ENCODE peak calls at places on chromosomes 4 and X, in ten cellular contexts. W is thoracic aorta, P is psoas muscle, G is left lung, U is upper lobe of right lung, M is tibial artery, S is body of pancreas, V is GM23338, I is endothelial cell of umbilical vein, X is fibroblast of lung. A is an unnamed sample. For H3K4me1, the result is how much of the 10 kb centered on the place peaks cover.

GRCh38 chr4:22607382-22607781 is 85.4 kb upstream of the GBA3 start:
- DNase-seq in W (no peak), P (peak), G (peak), U (no peak), M (peak), S (peak), V (peak), I (peak), X (peak), A (peak)

GRCh38 chr4:41044791-41045190 is 169.6 kb downstream of the APBB2 start:
- DNase-seq in W (no peak), P (no peak), G (no peak), U (no peak), M (no peak), S (no peak), V (peak), I (no peak), X (no peak), A (no peak)

GRCh38 chr4:54016504-54016903 is 47.9 kb downstream of the CHIC2 start:
- DNase-seq in W (no peak), P (no peak), G (no peak), U (no peak), M (no peak), S (no peak), V (no peak), I (no peak), X (no peak), A (no peak)

GRCh38 chr4:7971159-7971631 is 31.5 kb upstream of the AFAP1 start:
- DNase-seq in W (no peak), P (no peak), G (no peak), U (no peak), M (no peak), S (no peak), V (no peak), I (no peak), X (no peak), A (no peak)

GRCh38 chr4:81470456-81471327 is 1.0 kb downstream of the RASGEF1B start:
- DNase-seq in W (peak), P (no peak), G (peak), U (peak), M (peak), S (peak), V (peak), I (peak), X (no peak), A (peak)

GRCh38 chr4:167775374-167775773 is 317.0 kb upstream of the ANXA10 start:
- DNase-seq in W (no peak), P (no peak), G (no peak), U (no peak), M (no peak), S (no peak), V (no peak), I (no peak), X (peak), A (no peak)

GRCh38 chr4:169282429-169283113 is 11.8 kb upstream of the SH3RF1 start:
- DNase-seq in W (no peak), P (no peak), G (no peak), U (no peak), M (no peak), S (no peak), V (no peak), I (no peak), X (no peak), A (no peak)

GRCh38 chr4:21709031-21709430 is 239.5 kb downstream of the KCNIP4 start:
- DNase-seq in W (no peak), P (no peak), G (no peak), U (no peak), M (no peak), S (no peak), V (no peak), I (peak), X (no peak), A (no peak)

GRCh38 chrX:14718403-14718802 is 154.5 kb downstream of the FANCB start:
- DNase-seq in W (no peak), P (no peak), G (no peak), U (no peak), M (no peak), S (no peak), V (no peak), I (no peak), X (no peak), A (no peak)

GRCh38 chr4:176031927-176032326 is 33.7 kb upstream of the WDR17 start:
- DNase-seq in W (no peak), P (no peak), G (no peak), U (no peak), M (no peak), S (no peak), V (no peak), I (no peak), X (no peak), A (no peak)

GRCh38 chr4:38860788-38861424 is 4.3 kb upstream of the TLR6 start:
- DNase-seq in W (no peak), P (no peak), G (no peak), U (no peak), M (no peak), S (peak), V (peak), I (peak), X (peak), A (peak)

GRCh38 chrX:70168238-70169188 is 8.8 kb upstream of the DGAT2L6 start:
- DNase-seq in W (no peak), P (peak), G (no peak), U (no peak), M (peak), S (peak), V (peak), I (peak), X (peak), A (no peak)

GRCh38 chr4:121192013-121192412 is 27.9 kb upstream of the TNIP3 start:
- DNase-seq in W (no peak), P (no peak), G (no peak), U (no peak), M (no peak), S (no peak), V (no peak), I (no peak), X (no peak), A (no peak)

GRCh38 chr4:158578476-158578875 is 56.8 kb downstream of the RXFP1 start:
- DNase-seq in W (no peak), P (no peak), G (no peak), U (no peak), M (no peak), S (no peak), V (peak), I (peak), X (peak), A (no peak)

GRCh38 chrX:46687619-46688018 is 71.3 kb downstream of the SLC9A7 start:
- DNase-seq in W (no peak), P (no peak), G (no peak), U (no peak), M (no peak), S (no peak), V (no peak), I (no peak), X (peak), A (no peak)

GRCh38 chr4:3288571-3289094 is 4.2 kb upstream of the RGS12 start:
- DNase-seq in W (no peak), P (no peak), G (peak), U (peak), M (no peak), S (no peak), V (no peak), I (no peak), X (no peak), A (no peak)

GRCh38 chrX:106903291-106903820 is at the start of gene RIPPLY1:
- DNase-seq in W (no peak), P (no peak), G (no peak), U (no peak), M (no peak), S (no peak), V (no peak), I (no peak), X (no peak), A (no peak)

GRCh38 chrX:133273180-133273579 is 55.0 kb upstream of the TFDP3 start:
- DNase-seq in W (no peak), P (no peak), G (no peak), U (no peak), M (no peak), S (no peak), V (no peak), I (no peak), X (no peak), A (no peak)

GRCh38 chr4:140648716-140649115 is 80.0 kb upstream of the UCP1 start:
- DNase-seq in W (no peak), P (no peak), G (no peak), U (no peak), M (no peak), S (no peak), V (no peak), I (no peak), X (no peak), A (no peak)

GRCh38 chr4:162727232-162727631 is 439.5 kb downstream of the NAF1 start:
- DNase-seq in W (no peak), P (no peak), G (no peak), U (no peak), M (no peak), S (no peak), V (peak), I (no peak), X (no peak), A (no peak)

GRCh38 chrX:150546711-150547153 is 21.7 kb upstream of the MTM1 start:
- DNase-seq in W (no peak), P (no peak), G (no peak), U (no peak), M (peak), S (no peak), V (no peak), I (no peak), X (peak), A (peak)

GRCh38 chrX:119512145-119512800 is 44.0 kb downstream of the SLC25A5 start:
- DNase-seq in W (peak), P (peak), G (no peak), U (peak), M (peak), S (peak), V (peak), I (peak), X (peak), A (no peak)

GRCh38 chrX:39492495-39493162 is 605.1 kb downstream of the BCOR start:
- DNase-seq in W (no peak), P (no peak), G (no peak), U (no peak), M (no peak), S (peak), V (no peak), I (no peak), X (no peak), A (no peak)

GRCh38 chr4:82360298-82361177 is 13.3 kb downstream of the HNRNPD start:
- DNase-seq in W (no peak), P (no peak), G (no peak), U (no peak), M (no peak), S (no peak), V (peak), I (peak), X (peak), A (no peak)

GRCh38 chrX:110086162-110086915 is 83.4 kb downstream of the TMEM164 start:
- DNase-seq in W (no peak), P (no peak), G (no peak), U (no peak), M (no peak), S (no peak), V (no peak), I (peak), X (peak), A (no peak)

GRCh38 chr4:31645211-31645610 is 925.0 kb downstream of the PCDH7 start:
- DNase-seq in W (no peak), P (no peak), G (no peak), U (no peak), M (no peak), S (no peak), V (no peak), I (no peak), X (no peak), A (no peak)

GRCh38 chr4:13054410-13054970 is 429.6 kb downstream of the RAB28 start:
- DNase-seq in W (no peak), P (no peak), G (no peak), U (no peak), M (peak), S (no peak), V (no peak), I (no peak), X (no peak), A (no peak)

DNA sequence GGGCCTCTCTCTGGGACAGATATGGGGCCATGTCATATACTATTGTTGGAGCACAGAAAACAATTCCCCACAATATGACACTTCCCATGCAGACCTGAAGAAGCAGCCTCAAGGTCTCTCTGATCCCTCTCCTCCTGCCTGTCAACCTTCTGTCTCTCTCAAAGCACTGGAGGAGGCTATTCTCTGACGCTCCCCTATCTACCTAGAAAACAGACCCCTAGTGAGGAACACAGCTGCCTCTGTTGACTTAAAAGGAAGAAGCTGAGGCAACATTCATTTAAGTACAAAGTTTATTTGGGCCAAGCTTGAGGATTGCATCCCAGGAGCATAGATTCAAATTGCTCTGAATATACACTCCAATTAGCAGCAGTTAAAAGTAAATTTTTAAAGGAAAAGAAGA is 39.3 kb upstream of the NSG1 start:
- DNase-seq in W (no peak), P (no peak), G (no peak), U (no peak), M (no peak), S (no peak), V (no peak), I (no peak), X (no peak), A (no peak)
- H3K4me1 ChIP-seq in W (under half), P (under half), G (under half), U (under half), M (under half), S (under half), V (under half), I (under half), X (under half), A (under half)

GRCh38 chrX:49103637-49104036 is 19.9 kb downstream of the GPKOW start:
- DNase-seq in W (no peak), P (no peak), G (no peak), U (no peak), M (no peak), S (no peak), V (no peak), I (no peak), X (no peak), A (no peak)

GRCh38 chrX:49108641-49109040 is 14.9 kb downstream of the GPKOW start:
- DNase-seq in W (no peak), P (no peak), G (no peak), U (no peak), M (no peak), S (no peak), V (no peak), I (peak), X (no peak), A (no peak)

GRCh38 chrX:49110417-49110816 is 13.1 kb downstream of the GPKOW start:
- DNase-seq in W (no peak), P (no peak), G (no peak), U (no peak), M (no peak), S (no peak), V (no peak), I (no peak), X (no peak), A (no peak)

GRCh38 chrX:49106296-49106695 is 17.2 kb downstream of the GPKOW start:
- DNase-seq in W (no peak), P (no peak), G (no peak), U (no peak), M (no peak), S (no peak), V (no peak), I (no peak), X (no peak), A (no peak)

GRCh38 chrX:49106930-49107329 is 16.6 kb downstream of the GPKOW start:
- DNase-seq in W (no peak), P (no peak), G (no peak), U (no peak), M (no peak), S (peak), V (peak), I (peak), X (peak), A (no peak)
- TF ChIP-seq CTCF in W (peak), P (peak), G (peak), U (peak), M (no peak), S (peak), V (peak), I (peak), X (peak), A (peak)

DNA sequence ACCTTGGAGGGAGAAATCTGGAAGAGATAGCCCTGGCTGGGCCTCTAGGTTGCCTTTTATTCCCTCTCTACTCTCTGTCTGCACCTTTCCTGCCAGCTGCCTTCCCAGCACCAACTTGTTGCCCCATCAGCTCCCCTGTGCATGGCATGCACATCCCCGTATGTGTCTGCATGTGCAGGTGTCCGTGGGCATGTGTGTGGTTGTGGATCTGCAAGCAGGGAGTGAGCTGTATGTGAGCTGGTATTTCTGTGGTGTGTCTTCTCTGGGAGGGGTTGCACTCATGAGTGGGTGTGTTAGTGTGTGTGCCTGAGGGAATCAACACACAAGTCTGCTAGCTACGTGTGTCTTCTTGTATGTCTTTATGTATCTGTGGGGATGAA is 9.9 kb downstream of the L1CAM start:
- DNase-seq in W (no peak), P (no peak), G (no peak), U (no peak), M (no peak), S (no peak), V (no peak), I (no peak), X (no peak), A (no peak)
- H3K4me1 ChIP-seq in W (under half), P (under half), G (under half), U (under half), M (under half), S (under half), V (under half), I (under half), X (under half), A (under half)

DNA sequence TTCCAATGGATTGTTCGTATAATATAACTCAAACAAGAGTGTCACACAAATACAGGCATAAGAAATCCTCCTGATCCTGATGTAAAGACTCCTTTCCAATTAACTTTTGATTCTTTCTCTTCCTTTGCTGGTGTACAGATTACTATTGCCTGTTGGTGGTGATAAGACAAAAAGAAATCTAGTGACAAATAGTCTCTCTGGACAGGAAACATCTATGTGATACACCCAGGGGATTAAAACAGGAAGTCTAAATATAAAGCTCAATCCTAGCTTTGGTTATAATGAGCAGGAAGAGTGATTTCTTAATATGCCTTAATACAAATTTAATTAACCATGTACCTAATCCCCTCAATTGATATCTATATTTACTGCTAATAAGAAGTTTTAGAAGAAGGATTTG is 45.1 kb downstream of the ARHGEF6 start:
- DNase-seq in W (no peak), P (no peak), G (no peak), U (no peak), M (no peak), S (no peak), V (no peak), I (no peak), X (no peak), A (no peak)
- TF ChIP-seq CTCF in W (no peak), P (no peak), G (no peak), U (no peak), M (no peak), S (no peak), V (no peak), I (no peak), X (no peak), A (no peak)

GRCh38 chr4:86974481-86975050 is 39.8 kb downstream of the AFF1 start:
- DNase-seq in W (no peak), P (no peak), G (no peak), U (no peak), M (no peak), S (no peak), V (no peak), I (peak), X (no peak), A (no peak)

GRCh38 chr4:86970447-86971354 is 35.9 kb downstream of the AFF1 start:
- DNase-seq in W (no peak), P (no peak), G (no peak), U (no peak), M (no peak), S (peak), V (no peak), I (peak), X (no peak), A (no peak)

GRCh38 chr4:86973668-86974067 is 38.9 kb downstream of the AFF1 start:
- DNase-seq in W (no peak), P (no peak), G (no peak), U (no peak), M (no peak), S (no peak), V (no peak), I (peak), X (no peak), A (no peak)

GRCh38 chr4:86971355-86971683 is 36.5 kb downstream of the AFF1 start:
- DNase-seq in W (no peak), P (no peak), G (no peak), U (no peak), M (no peak), S (no peak), V (no peak), I (no peak), X (no peak), A (no peak)

GRCh38 chr4:86972997-86973396 is 38.2 kb downstream of the AFF1 start:
- DNase-seq in W (no peak), P (no peak), G (no peak), U (peak), M (no peak), S (peak), V (peak), I (no peak), X (peak), A (no peak)
- H3K4me1 ChIP-seq in W (under half), P (under half), G (half or more), U (under half), M (under half), S (half or more), V (half or more), I (half or more), X (under half), A (under half)

DNA sequence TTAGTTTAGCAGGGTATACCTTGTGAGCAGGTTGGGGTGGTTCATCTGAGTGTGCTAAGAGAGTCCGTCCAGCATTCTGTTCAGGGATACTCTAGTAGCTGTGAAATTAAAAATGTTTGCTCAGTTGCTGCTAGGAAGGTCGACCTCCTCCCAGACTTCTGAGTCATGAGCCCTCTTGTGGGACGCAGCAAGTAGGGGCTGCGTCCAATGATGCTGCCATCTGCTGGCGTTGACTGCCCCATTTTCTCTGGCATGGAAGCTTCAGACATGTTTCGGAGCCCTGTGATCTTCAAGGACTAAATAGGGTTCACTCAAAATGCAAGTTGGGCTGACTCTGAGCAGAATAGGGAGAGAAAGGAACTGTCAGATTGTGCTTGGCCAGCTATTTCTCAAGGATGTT is 201.0 kb upstream of the ARSJ start:
- DNase-seq in W (peak), P (no peak), G (no peak), U (no peak), M (peak), S (peak), V (peak), I (peak), X (peak), A (peak)
- TF ChIP-seq CTCF in W (peak), P (peak), G (peak), U (peak), M (peak), S (no peak), V (peak), I (peak), X (peak), A (no peak)

A was measured in CD8-positive, alpha-beta T cell.